ENCODE peak calls at places on chromosomes 12 and 14, in ten cellular contexts. One of them, this sample, is unnamed.

GRCh38 chr14:95389471-95390011 is 69.8 kb upstream of the CLMN start:
- DNase-seq in colonic mucosa: no peak
- DNase-seq in GM04504: no peak
- DNase-seq in sigmoid colon: no peak
- DNase-seq in activated T-helper 1 cell treated with anti-CD3 and anti-CD28 coated beads, Interleukin-12 subunit alpha, Interleukin-12 subunit beta, Interleukin-2, Interleukin-4 antibody, amounts not matched to agents 30 ng/mL and 10 ng/mL and 1 ng/mL, durations not matched to agents 14 hours and 24 hours and 36 hours: no peak
- DNase-seq in uterus: peak
- DNase-seq in activated T-cell treated with anti-CD3 and anti-CD28 coated beads for 1 hour: no peak
- DNase-seq in adrenal gland: peak
- DNase-seq in A549: no peak
- DNase-seq in T-helper 1 cell: no peak
- DNase-seq in this sample: no peak

GRCh38 chr14:91876492-91876891 is 9.2 kb upstream of the TC2N start:
- DNase-seq in A549: no peak
- DNase-seq in T-helper 1 cell: no peak
- DNase-seq in sigmoid colon: no peak
- DNase-seq in activated T-cell treated with anti-CD3 and anti-CD28 coated beads for 1 hour: no peak
- DNase-seq in GM04504: no peak
- DNase-seq in adrenal gland: no peak
- DNase-seq in uterus: no peak
- DNase-seq in activated T-helper 1 cell treated with anti-CD3 and anti-CD28 coated beads, Interleukin-12 subunit alpha, Interleukin-12 subunit beta, Interleukin-2, Interleukin-4 antibody, amounts not matched to agents 30 ng/mL and 10 ng/mL and 1 ng/mL, durations not matched to agents 14 hours and 24 hours and 36 hours: no peak
- DNase-seq in colonic mucosa: no peak
- DNase-seq in this sample: no peak

GRCh38 chr12:12999276-12999958 is 648 bp downstream of the HEBP1 start:
- DNase-seq in A549: no peak
- DNase-seq in adrenal gland: no peak
- DNase-seq in activated T-cell treated with anti-CD3 and anti-CD28 coated beads for 1 hour: no peak
- DNase-seq in sigmoid colon: no peak
- DNase-seq in GM04504: no peak
- DNase-seq in activated T-helper 1 cell treated with anti-CD3 and anti-CD28 coated beads, Interleukin-12 subunit alpha, Interleukin-12 subunit beta, Interleukin-2, Interleukin-4 antibody, amounts not matched to agents 30 ng/mL and 10 ng/mL and 1 ng/mL, durations not matched to agents 14 hours and 24 hours and 36 hours: no peak
- DNase-seq in T-helper 1 cell: no peak
- DNase-seq in uterus: no peak
- DNase-seq in colonic mucosa: peak
- DNase-seq in this sample: no peak

GRCh38 chr12:27805238-27805637 is 25.2 kb upstream of the MANSC4 start:
- DNase-seq in sigmoid colon: no peak
- DNase-seq in GM04504: no peak
- DNase-seq in colonic mucosa: no peak
- DNase-seq in T-helper 1 cell: no peak
- DNase-seq in activated T-helper 1 cell treated with anti-CD3 and anti-CD28 coated beads, Interleukin-12 subunit alpha, Interleukin-12 subunit beta, Interleukin-2, Interleukin-4 antibody, amounts not matched to agents 30 ng/mL and 10 ng/mL and 1 ng/mL, durations not matched to agents 14 hours and 24 hours and 36 hours: no peak
- DNase-seq in A549: no peak
- DNase-seq in activated T-cell treated with anti-CD3 and anti-CD28 coated beads for 1 hour: no peak
- DNase-seq in uterus: no peak
- DNase-seq in adrenal gland: no peak
- DNase-seq in this sample: no peak

GRCh38 chr14:22769369-22769768 is 2.9 kb downstream of the OXA1L start:
- DNase-seq in A549: no peak
- DNase-seq in colonic mucosa: no peak
- DNase-seq in uterus: no peak
- DNase-seq in activated T-cell treated with anti-CD3 and anti-CD28 coated beads for 1 hour: no peak
- DNase-seq in adrenal gland: no peak
- DNase-seq in activated T-helper 1 cell treated with anti-CD3 and anti-CD28 coated beads, Interleukin-12 subunit alpha, Interleukin-12 subunit beta, Interleukin-2, Interleukin-4 antibody, amounts not matched to agents 30 ng/mL and 10 ng/mL and 1 ng/mL, durations not matched to agents 14 hours and 24 hours and 36 hours: no peak
- DNase-seq in GM04504: no peak
- DNase-seq in sigmoid colon: no peak
- DNase-seq in T-helper 1 cell: no peak
- DNase-seq in this sample: no peak

GRCh38 chr14:65387628-65388027 is 24.9 kb upstream of the FUT8 start:
- DNase-seq in activated T-cell treated with anti-CD3 and anti-CD28 coated beads for 1 hour: no peak
- DNase-seq in activated T-helper 1 cell treated with anti-CD3 and anti-CD28 coated beads, Interleukin-12 subunit alpha, Interleukin-12 subunit beta, Interleukin-2, Interleukin-4 antibody, amounts not matched to agents 30 ng/mL and 10 ng/mL and 1 ng/mL, durations not matched to agents 14 hours and 24 hours and 36 hours: no peak
- DNase-seq in sigmoid colon: no peak
- DNase-seq in uterus: no peak
- DNase-seq in GM04504: no peak
- DNase-seq in A549: no peak
- DNase-seq in adrenal gland: no peak
- DNase-seq in colonic mucosa: no peak
- DNase-seq in T-helper 1 cell: no peak
- DNase-seq in this sample: no peak

GRCh38 chr14:68816183-68816942 is 23.5 kb upstream of the ZFP36L1 start:
- DNase-seq in A549: peak
- DNase-seq in activated T-helper 1 cell treated with anti-CD3 and anti-CD28 coated beads, Interleukin-12 subunit alpha, Interleukin-12 subunit beta, Interleukin-2, Interleukin-4 antibody, amounts not matched to agents 30 ng/mL and 10 ng/mL and 1 ng/mL, durations not matched to agents 14 hours and 24 hours and 36 hours: peak
- DNase-seq in adrenal gland: peak
- DNase-seq in GM04504: peak
- DNase-seq in colonic mucosa: peak
- DNase-seq in uterus: peak
- DNase-seq in T-helper 1 cell: peak
- DNase-seq in sigmoid colon: peak
- DNase-seq in activated T-cell treated with anti-CD3 and anti-CD28 coated beads for 1 hour: peak
- DNase-seq in this sample: peak

GRCh38 chr12:32217354-32218310 is 111.0 kb downstream of the BICD1 start:
- DNase-seq in sigmoid colon: no peak
- DNase-seq in adrenal gland: peak
- DNase-seq in activated T-cell treated with anti-CD3 and anti-CD28 coated beads for 1 hour: no peak
- DNase-seq in activated T-helper 1 cell treated with anti-CD3 and anti-CD28 coated beads, Interleukin-12 subunit alpha, Interleukin-12 subunit beta, Interleukin-2, Interleukin-4 antibody, amounts not matched to agents 30 ng/mL and 10 ng/mL and 1 ng/mL, durations not matched to agents 14 hours and 24 hours and 36 hours: no peak
- DNase-seq in GM04504: peak
- DNase-seq in colonic mucosa: no peak
- DNase-seq in A549: peak
- DNase-seq in T-helper 1 cell: no peak
- DNase-seq in uterus: no peak
- DNase-seq in this sample: no peak

GRCh38 chr14:60051690-60052324 is 39.9 kb upstream of the PCNX4 start:
- DNase-seq in GM04504: no peak
- DNase-seq in uterus: no peak
- DNase-seq in colonic mucosa: no peak
- DNase-seq in adrenal gland: no peak
- DNase-seq in activated T-cell treated with anti-CD3 and anti-CD28 coated beads for 1 hour: no peak
- DNase-seq in activated T-helper 1 cell treated with anti-CD3 and anti-CD28 coated beads, Interleukin-12 subunit alpha, Interleukin-12 subunit beta, Interleukin-2, Interleukin-4 antibody, amounts not matched to agents 30 ng/mL and 10 ng/mL and 1 ng/mL, durations not matched to agents 14 hours and 24 hours and 36 hours: no peak
- DNase-seq in A549: no peak
- DNase-seq in T-helper 1 cell: no peak
- DNase-seq in sigmoid colon: no peak
- DNase-seq in this sample: no peak